ENCODE peak calls at places on chromosomes 13 and 19, in eight cellular contexts. F is transverse colon, L is HCT116, R is stomach, B is GM23338, Q is GM12892, Z is K562, S is sigmoid colon. W is an unnamed sample.

GRCh38 chr13:94674609-94675348 is 37.6 kb downstream of the SOX21 start:
- DNase-seq in F (peak; percentile 46), L (peak; percentile 54), R (peak; percentile 67), B (peak; percentile 94), Q (peak; percentile 15), Z (peak; percentile 78), S (no peak), W (peak; percentile 49)

GRCh38 chr13:72473321-72473720 is 254.1 kb downstream of the MZT1 start:
- DNase-seq in F (no peak), L (no peak), R (no peak), B (no peak), Q (no peak), Z (no peak), S (no peak), W (no peak)

GRCh38 chr19:12783849-12784393 is 7.4 kb upstream of the JUNB start:
- DNase-seq in F (peak; percentile 73), L (no peak), R (no peak), B (no peak), Q (no peak), Z (peak; percentile 68), S (no peak), W (no peak)

GRCh38 chr19:16566161-16566560 is 6.1 kb downstream of the SLC35E1 start:
- DNase-seq in F (peak; percentile 51), L (no peak), R (peak; percentile 72), B (no peak), Q (no peak), Z (no peak), S (no peak), W (peak; percentile 83)

GRCh38 chr19:35107541-35107939 is 8.1 kb upstream of the FXYD3 start:
- DNase-seq in F (peak; percentile 78), L (peak; percentile 78), R (peak; percentile 72), B (no peak), Q (no peak), Z (peak; percentile 73), S (peak; percentile 80), W (no peak)

GRCh38 chr19:11261902-11262839 is at the start of gene DOCK6:
- DNase-seq in F (peak; percentile 69), L (no peak), R (peak; percentile 58), B (peak; percentile 71), Q (no peak), Z (peak; percentile 51), S (peak; percentile 70), W (no peak)

GRCh38 chr19:44149776-44150175 is 8.4 kb downstream of the ZNF234 start:
- DNase-seq in F (no peak), L (no peak), R (no peak), B (no peak), Q (no peak), Z (no peak), S (no peak), W (no peak)

GRCh38 chr13:107650081-107650701 is 565.1 kb downstream of the LIG4 start:
- DNase-seq in F (peak; percentile 13), L (peak; percentile 6), R (peak; percentile 53), B (peak; percentile 83), Q (no peak), Z (peak; percentile 40), S (no peak), W (peak; percentile 78)

GRCh38 chr13:41456768-41457588 is at the start of gene RGCC:
- DNase-seq in F (peak; percentile 82), L (peak; percentile 10), R (peak; percentile 79), B (peak; percentile 83), Q (peak; percentile 78), Z (peak; percentile 72), S (peak; percentile 82), W (peak; percentile 74)

GRCh38 chr19:20367811-20368294 is 197.7 kb downstream of the ZNF737 start:
- DNase-seq in F (no peak), L (no peak), R (peak; percentile 40), B (peak; percentile 75), Q (no peak), Z (no peak), S (no peak), W (no peak)

GRCh38 chr19:39446365-39447084 is 1.1 kb downstream of the SUPT5H start:
- DNase-seq in F (no peak), L (no peak), R (no peak), B (no peak), Q (no peak), Z (no peak), S (no peak), W (no peak)

GRCh38 chr13:76023644-76024043 is 387.5 kb downstream of the LMO7 start:
- DNase-seq in F (no peak), L (no peak), R (no peak), B (no peak), Q (no peak), Z (no peak), S (no peak), W (no peak)

GRCh38 chr13:44834404-44834803 is 154.9 kb downstream of the NUFIP1 start:
- DNase-seq in F (no peak), L (no peak), R (no peak), B (no peak), Q (no peak), Z (no peak), S (no peak), W (no peak)

GRCh38 chr19:43362179-43362578 is 8.7 kb downstream of the CD177 start:
- DNase-seq in F (no peak), L (no peak), R (no peak), B (no peak), Q (no peak), Z (no peak), S (no peak), W (no peak)

GRCh38 chr13:29479716-29480492 is 115.6 kb downstream of the SLC7A1 start:
- DNase-seq in F (no peak), L (no peak), R (no peak), B (peak; percentile 20), Q (no peak), Z (no peak), S (no peak), W (no peak)

GRCh38 chr19:46009530-46010510 is 13.0 kb downstream of the PGLYRP1 start:
- DNase-seq in F (peak; percentile 69), L (peak; percentile 42), R (peak; percentile 80), B (peak; percentile 85), Q (peak; percentile 54), Z (peak; percentile 83), S (peak; percentile 74), W (peak; percentile 76)

GRCh38 chr19:35608250-35608649 is 4.3 kb upstream of the HAUS5 start:
- DNase-seq in F (no peak), L (no peak), R (no peak), B (no peak), Q (no peak), Z (no peak), S (no peak), W (no peak)

GRCh38 chr19:19884583-19884982 is 16.2 kb upstream of the ZNF93 start:
- DNase-seq in F (no peak), L (no peak), R (no peak), B (no peak), Q (no peak), Z (no peak), S (no peak), W (no peak)

GRCh38 chr13:70634893-70635292 is 526.6 kb upstream of the KLHL1 start:
- DNase-seq in F (no peak), L (no peak), R (no peak), B (no peak), Q (no peak), Z (no peak), S (no peak), W (peak; percentile 36)

GRCh38 chr19:29587518-29587986 is 18.5 kb upstream of the POP4 start:
- DNase-seq in F (peak; percentile 19), L (no peak), R (no peak), B (no peak), Q (no peak), Z (no peak), S (no peak), W (no peak)

GRCh38 chr19:44924243-44924725 is 9.9 kb downstream of the APOC1 start:
- DNase-seq in F (no peak), L (no peak), R (no peak), B (no peak), Q (no peak), Z (no peak), S (no peak), W (no peak)

GRCh38 chr19:43316591-43317319 is 36.7 kb upstream of the CD177 start:
- DNase-seq in F (peak; percentile 26), L (peak; percentile 73), R (peak; percentile 60), B (peak; percentile 62), Q (no peak), Z (peak; percentile 77), S (no peak), W (no peak)

GRCh38 chr13:36919833-36920611 is at the start of gene SMAD9:
- DNase-seq in F (peak; percentile 79), L (peak; percentile 1), R (peak; percentile 82), B (peak; percentile 78), Q (peak; percentile 29), Z (peak; percentile 66), S (peak; percentile 91), W (peak; percentile 58)

GRCh38 chr13:66657165-66657895 is 572.8 kb downstream of the PCDH9 start:
- DNase-seq in F (no peak), L (peak; percentile 70), R (peak; percentile 80), B (peak; percentile 8), Q (no peak), Z (no peak), S (peak; percentile 66), W (peak; percentile 97)
- TF ChIP-seq POLR2AphosphoS5 in F (no peak), L (no peak), R (peak; percentile 54), B (no peak), Q (no peak), Z (no peak), S (peak; percentile 20), W (peak; percentile 72)

GRCh38 chr13:23561261-23561660 is 9.0 kb upstream of the TNFRSF19 start:
- DNase-seq in F (no peak), L (no peak), R (no peak), B (no peak), Q (no peak), Z (no peak), S (no peak), W (no peak)

GRCh38 chr13:23563085-23563484 is 7.1 kb upstream of the TNFRSF19 start:
- DNase-seq in F (no peak), L (no peak), R (no peak), B (no peak), Q (no peak), Z (no peak), S (no peak), W (no peak)

GRCh38 chr13:23558675-23559536 is 11.3 kb upstream of the TNFRSF19 start:
- DNase-seq in F (no peak), L (peak; percentile 10), R (peak; percentile 38), B (peak; percentile 33), Q (no peak), Z (peak; percentile 5), S (peak; percentile 83), W (peak; percentile 69)

GRCh38 chr13:23557733-23558132 is 12.5 kb upstream of the TNFRSF19 start:
- DNase-seq in F (no peak), L (no peak), R (no peak), B (no peak), Q (no peak), Z (no peak), S (no peak), W (no peak)

GRCh38 chr13:23560571-23561089 is 9.6 kb upstream of the TNFRSF19 start:
- DNase-seq in F (no peak), L (no peak), R (no peak), B (no peak), Q (no peak), Z (no peak), S (no peak), W (no peak)
- TF ChIP-seq POLR2AphosphoS5 in F (no peak), L (no peak), R (no peak), B (no peak), Q (no peak), Z (no peak), S (no peak), W (no peak)

GRCh38 chr13:85738696-85739320 is 60.4 kb downstream of the SLITRK6 start:
- DNase-seq in F (no peak), L (no peak), R (no peak), B (no peak), Q (no peak), Z (no peak), S (no peak), W (no peak)
- TF ChIP-seq POLR2AphosphoS5 in F (no peak), L (no peak), R (no peak), B (no peak), Q (no peak), Z (no peak), S (no peak), W (no peak)

GRCh38 chr19:41868989-41869300 is 8.1 kb upstream of the CD79A start:
- DNase-seq in F (no peak), L (no peak), R (no peak), B (no peak), Q (no peak), Z (no peak), S (no peak), W (no peak)
- TF ChIP-seq POLR2AphosphoS5 in F (no peak), L (no peak), R (no peak), B (no peak), Q (no peak), Z (no peak), S (no peak), W (no peak)